ENCODE peak calls at places on chromosomes 1 and 21, in eight cellular contexts. One of them, this sample, is unnamed.

GRCh38 chr1:66003690-66004089 is 211.0 kb downstream of the PDE4B start:
- DNase-seq in H9: no peak
- DNase-seq in endothelial cell: no peak
- DNase-seq in fibroblast of lung: no peak
- DNase-seq in Calu3: no peak
- DNase-seq in PC-3: no peak
- DNase-seq in MM.1S: peak; percentile 86
- DNase-seq in thoracic aorta: no peak
- DNase-seq in this sample: no peak

GRCh38 chr1:104855550-104855949 is 1105.9 kb downstream of the AMY1C start:
- DNase-seq in PC-3: no peak
- DNase-seq in endothelial cell: no peak
- DNase-seq in H9: peak; percentile 29
- DNase-seq in fibroblast of lung: no peak
- DNase-seq in thoracic aorta: no peak
- DNase-seq in Calu3: no peak
- DNase-seq in MM.1S: no peak
- DNase-seq in this sample: no peak

GRCh38 chr21:15062566-15062965 is 2.2 kb downstream of the NRIP1 start:
- DNase-seq in PC-3: peak; percentile 63
- DNase-seq in endothelial cell: no peak
- DNase-seq in MM.1S: peak; percentile 23
- DNase-seq in thoracic aorta: no peak
- DNase-seq in Calu3: no peak
- DNase-seq in fibroblast of lung: peak; percentile 15
- DNase-seq in H9: no peak
- DNase-seq in this sample: no peak

GRCh38 chr1:161013591-161014513 is 7.1 kb downstream of the F11R start:
- DNase-seq in fibroblast of lung: peak; percentile 60
- DNase-seq in thoracic aorta: peak; percentile 52
- DNase-seq in Calu3: peak; percentile 94
- DNase-seq in PC-3: peak; percentile 65
- DNase-seq in MM.1S: peak; percentile 98
- DNase-seq in H9: peak; percentile 83
- DNase-seq in endothelial cell: peak; percentile 79
- DNase-seq in this sample: peak; percentile 91

GRCh38 chr1:84571150-84571535 is 3.1 kb downstream of the CTBS start:
- DNase-seq in H9: no peak
- DNase-seq in endothelial cell: no peak
- DNase-seq in fibroblast of lung: peak; percentile 62
- DNase-seq in MM.1S: no peak
- DNase-seq in Calu3: no peak
- DNase-seq in thoracic aorta: no peak
- DNase-seq in PC-3: peak; percentile 73
- DNase-seq in this sample: no peak

GRCh38 chr1:184447651-184448185 is 60.9 kb downstream of the C1orf21 start:
- DNase-seq in Calu3: no peak
- DNase-seq in H9: no peak
- DNase-seq in fibroblast of lung: no peak
- DNase-seq in PC-3: no peak
- DNase-seq in thoracic aorta: no peak
- DNase-seq in MM.1S: no peak
- DNase-seq in endothelial cell: no peak
- DNase-seq in this sample: no peak

GRCh38 chr1:22915816-22916468 is 56.7 kb downstream of the LACTBL1 start:
- DNase-seq in MM.1S: no peak
- DNase-seq in H9: no peak
- DNase-seq in PC-3: no peak
- DNase-seq in thoracic aorta: no peak
- DNase-seq in endothelial cell: no peak
- DNase-seq in Calu3: no peak
- DNase-seq in fibroblast of lung: no peak
- DNase-seq in this sample: no peak

GRCh38 chr1:8455700-8456305 is 137.9 kb downstream of the SLC45A1 start:
- DNase-seq in H9: no peak
- DNase-seq in Calu3: no peak
- DNase-seq in PC-3: no peak
- DNase-seq in MM.1S: no peak
- DNase-seq in fibroblast of lung: no peak
- DNase-seq in thoracic aorta: no peak
- DNase-seq in endothelial cell: no peak
- DNase-seq in this sample: no peak

GRCh38 chr1:12616709-12617373 is 1.2 kb downstream of the DHRS3 start:
- DNase-seq in MM.1S: no peak
- DNase-seq in endothelial cell: peak; percentile 24
- DNase-seq in fibroblast of lung: no peak
- DNase-seq in Calu3: no peak
- DNase-seq in thoracic aorta: no peak
- DNase-seq in H9: no peak
- DNase-seq in PC-3: peak; percentile 11
- DNase-seq in this sample: no peak

GRCh38 chr1:240031009-240031408 is 60.7 kb upstream of the FMN2 start:
- DNase-seq in thoracic aorta: no peak
- DNase-seq in fibroblast of lung: peak; percentile 98
- DNase-seq in MM.1S: no peak
- DNase-seq in Calu3: peak; percentile 31
- DNase-seq in endothelial cell: no peak
- DNase-seq in H9: no peak
- DNase-seq in PC-3: peak; percentile 98
- DNase-seq in this sample: no peak

GRCh38 chr1:66353207-66353606 is 180.7 kb upstream of the SGIP1 start:
- DNase-seq in H9: peak; percentile 54
- DNase-seq in thoracic aorta: no peak
- DNase-seq in PC-3: no peak
- DNase-seq in Calu3: no peak
- DNase-seq in MM.1S: no peak
- DNase-seq in fibroblast of lung: no peak
- DNase-seq in endothelial cell: peak; percentile 23
- DNase-seq in this sample: peak; percentile 9

GRCh38 chr1:46134660-46135331 is 2.4 kb upstream of the PIK3R3 start:
- DNase-seq in fibroblast of lung: peak; percentile 81
- DNase-seq in H9: no peak
- DNase-seq in Calu3: peak; percentile 63
- DNase-seq in endothelial cell: no peak
- DNase-seq in PC-3: peak; percentile 90
- DNase-seq in thoracic aorta: no peak
- DNase-seq in MM.1S: peak; percentile 38
- DNase-seq in this sample: peak; percentile 59

GRCh38 chr1:182149411-182149965 is 88.0 kb upstream of the ZNF648 start:
- DNase-seq in thoracic aorta: peak; percentile 25
- DNase-seq in fibroblast of lung: peak; percentile 87
- DNase-seq in H9: no peak
- DNase-seq in Calu3: no peak
- DNase-seq in endothelial cell: no peak
- DNase-seq in MM.1S: no peak
- DNase-seq in PC-3: no peak
- DNase-seq in this sample: no peak

GRCh38 chr1:98054367-98054701 is 133.5 kb upstream of the DPYD start:
- DNase-seq in Calu3: no peak
- DNase-seq in MM.1S: no peak
- DNase-seq in H9: no peak
- DNase-seq in endothelial cell: no peak
- DNase-seq in PC-3: no peak
- DNase-seq in thoracic aorta: no peak
- DNase-seq in fibroblast of lung: no peak
- DNase-seq in this sample: no peak

GRCh38 chr1:7674972-7675371 is 96.1 kb upstream of the VAMP3 start:
- DNase-seq in H9: no peak
- DNase-seq in MM.1S: no peak
- DNase-seq in endothelial cell: no peak
- DNase-seq in Calu3: no peak
- DNase-seq in PC-3: no peak
- DNase-seq in fibroblast of lung: no peak
- DNase-seq in thoracic aorta: no peak
- DNase-seq in this sample: no peak

GRCh38 chr21:39447264-39447663 is 1.7 kb upstream of the LCA5L start:
- DNase-seq in PC-3: no peak
- DNase-seq in thoracic aorta: no peak
- DNase-seq in fibroblast of lung: no peak
- DNase-seq in Calu3: no peak
- DNase-seq in MM.1S: no peak
- DNase-seq in endothelial cell: no peak
- DNase-seq in H9: no peak
- DNase-seq in this sample: no peak

GRCh38 chr21:39441502-39442475 is 3.8 kb downstream of the LCA5L start:
- DNase-seq in MM.1S: peak; percentile 77
- DNase-seq in thoracic aorta: no peak
- DNase-seq in Calu3: peak; percentile 41
- DNase-seq in PC-3: peak; percentile 68
- DNase-seq in fibroblast of lung: peak; percentile 47
- DNase-seq in H9: no peak
- DNase-seq in endothelial cell: peak; percentile 38
- DNase-seq in this sample: no peak

GRCh38 chr21:39451332-39452206 is at the start of gene SH3BGR:
- DNase-seq in Calu3: no peak
- DNase-seq in MM.1S: no peak
- DNase-seq in endothelial cell: no peak
- DNase-seq in H9: peak; percentile 93
- DNase-seq in fibroblast of lung: peak; percentile 17
- DNase-seq in PC-3: peak; percentile 12
- DNase-seq in thoracic aorta: peak; percentile 53
- DNase-seq in this sample: peak; percentile 74

GRCh38 chr21:39444406-39445145 is 1.0 kb downstream of the LCA5L start:
- DNase-seq in PC-3: peak; percentile 10
- DNase-seq in thoracic aorta: no peak
- DNase-seq in endothelial cell: peak; percentile 11
- DNase-seq in fibroblast of lung: peak; percentile 85
- DNase-seq in H9: no peak
- DNase-seq in MM.1S: no peak
- DNase-seq in Calu3: no peak
- DNase-seq in this sample: no peak

GRCh38 chr21:39445339-39446269 is at the start of gene LCA5L:
- DNase-seq in fibroblast of lung: peak; percentile 84
- DNase-seq in H9: peak; percentile 95
- DNase-seq in endothelial cell: peak; percentile 98
- DNase-seq in MM.1S: peak; percentile 99
- DNase-seq in PC-3: peak; percentile 95
- DNase-seq in thoracic aorta: peak; percentile 55
- DNase-seq in Calu3: peak; percentile 89
- DNase-seq in this sample: peak; percentile 83
- TF ChIP-seq CTCF in fibroblast of lung: no peak
- TF ChIP-seq CTCF in H9: no peak
- TF ChIP-seq CTCF in endothelial cell: no peak
- TF ChIP-seq CTCF in MM.1S: peak; percentile 21
- TF ChIP-seq CTCF in PC-3: peak; percentile 16
- TF ChIP-seq CTCF in thoracic aorta: no peak
- TF ChIP-seq CTCF in Calu3: no peak
- TF ChIP-seq CTCF in this sample: no peak

GRCh38 chr1:17762313-17762712 is 7.2 kb downstream of the ACTL8 start:
- DNase-seq in MM.1S: no peak
- DNase-seq in PC-3: no peak
- DNase-seq in Calu3: no peak
- DNase-seq in thoracic aorta: no peak
- DNase-seq in endothelial cell: no peak
- DNase-seq in fibroblast of lung: no peak
- DNase-seq in H9: no peak
- DNase-seq in this sample: no peak

GRCh38 chr1:17755120-17755519 is at the start of gene ACTL8:
- DNase-seq in H9: no peak
- DNase-seq in thoracic aorta: no peak
- DNase-seq in fibroblast of lung: no peak
- DNase-seq in MM.1S: no peak
- DNase-seq in PC-3: no peak
- DNase-seq in endothelial cell: peak; percentile 36
- DNase-seq in Calu3: peak; percentile 6
- DNase-seq in this sample: no peak

GRCh38 chr1:17757426-17757825 is 2.3 kb downstream of the ACTL8 start:
- DNase-seq in Calu3: no peak
- DNase-seq in PC-3: no peak
- DNase-seq in fibroblast of lung: no peak
- DNase-seq in endothelial cell: no peak
- DNase-seq in H9: no peak
- DNase-seq in thoracic aorta: no peak
- DNase-seq in MM.1S: no peak
- DNase-seq in this sample: no peak

GRCh38 chr1:17763995-17764394 is 8.9 kb downstream of the ACTL8 start:
- DNase-seq in H9: no peak
- DNase-seq in fibroblast of lung: no peak
- DNase-seq in endothelial cell: no peak
- DNase-seq in PC-3: no peak
- DNase-seq in MM.1S: no peak
- DNase-seq in thoracic aorta: no peak
- DNase-seq in Calu3: no peak
- DNase-seq in this sample: no peak

GRCh38 chr1:17759114-17759513 is 4.0 kb downstream of the ACTL8 start:
- DNase-seq in Calu3: peak; percentile 37
- DNase-seq in endothelial cell: peak; percentile 34
- DNase-seq in fibroblast of lung: no peak
- DNase-seq in MM.1S: peak; percentile 27
- DNase-seq in thoracic aorta: no peak
- DNase-seq in PC-3: no peak
- DNase-seq in H9: no peak
- DNase-seq in this sample: no peak
- TF ChIP-seq CTCF in Calu3: peak; percentile 31
- TF ChIP-seq CTCF in endothelial cell: peak; percentile 64
- TF ChIP-seq CTCF in fibroblast of lung: no peak
- TF ChIP-seq CTCF in MM.1S: peak; percentile 46
- TF ChIP-seq CTCF in thoracic aorta: no peak
- TF ChIP-seq CTCF in PC-3: peak; percentile 31
- TF ChIP-seq CTCF in H9: peak; percentile 59
- TF ChIP-seq CTCF in this sample: no peak

GRCh38 chr1:223831755-223832636 is 13.8 kb downstream of the TP53BP2 start:
- DNase-seq in H9: no peak
- DNase-seq in endothelial cell: no peak
- DNase-seq in PC-3: peak; percentile 81
- DNase-seq in thoracic aorta: no peak
- DNase-seq in Calu3: no peak
- DNase-seq in MM.1S: no peak
- DNase-seq in fibroblast of lung: peak; percentile 81
- DNase-seq in this sample: no peak
- TF ChIP-seq CTCF in H9: no peak
- TF ChIP-seq CTCF in endothelial cell: no peak
- TF ChIP-seq CTCF in PC-3: peak; percentile 19
- TF ChIP-seq CTCF in thoracic aorta: no peak
- TF ChIP-seq CTCF in Calu3: no peak
- TF ChIP-seq CTCF in MM.1S: no peak
- TF ChIP-seq CTCF in fibroblast of lung: no peak
- TF ChIP-seq CTCF in this sample: no peak

DNA sequence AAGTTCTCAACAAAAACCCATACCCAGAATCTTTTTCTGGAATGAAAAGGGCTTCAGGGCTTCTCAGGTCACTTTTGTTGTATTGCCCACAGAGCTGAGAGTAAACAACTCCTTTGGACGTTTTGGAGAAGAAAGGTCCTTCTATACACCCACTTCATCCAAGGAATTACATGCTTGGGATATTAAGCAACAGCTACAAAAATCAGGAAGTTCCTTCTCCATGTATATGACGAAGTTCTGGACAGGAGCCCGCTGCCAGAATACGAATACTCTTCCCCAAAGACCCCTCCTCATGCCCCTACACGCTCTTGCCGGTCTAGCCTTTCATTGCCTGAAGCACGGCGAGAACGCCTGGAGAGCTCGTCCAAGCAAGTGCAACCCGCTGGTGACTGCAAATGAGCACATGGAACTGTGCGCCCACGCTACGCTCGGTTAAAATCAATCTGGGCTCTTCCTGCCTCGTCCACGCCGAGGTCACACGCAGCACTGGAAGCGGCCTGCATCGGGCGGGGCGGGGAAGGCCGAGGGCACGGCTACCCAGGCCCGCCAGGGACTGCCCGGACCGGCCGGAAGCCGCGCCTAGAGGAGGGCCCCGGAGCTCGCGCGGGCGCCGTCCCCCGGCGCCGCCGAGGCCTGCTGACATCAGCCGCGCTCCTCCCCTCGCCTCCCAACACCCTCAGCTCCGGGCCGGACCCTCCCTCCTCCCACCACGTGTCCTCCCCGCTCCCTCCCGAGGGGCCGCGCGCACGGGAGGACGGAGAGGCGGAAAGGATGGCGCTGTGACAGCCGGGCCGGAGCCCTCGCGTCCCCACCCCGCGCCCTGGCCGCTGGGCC is at the start of gene POGK:
- DNase-seq in H9: peak; percentile 91
- DNase-seq in fibroblast of lung: peak; percentile 90
- DNase-seq in endothelial cell: peak; percentile 83
- DNase-seq in Calu3: peak; percentile 95
- DNase-seq in PC-3: peak; percentile 91
- DNase-seq in thoracic aorta: peak; percentile 66
- DNase-seq in MM.1S: peak; percentile 96
- DNase-seq in this sample: peak; percentile 90
- TF ChIP-seq CTCF in H9: no peak
- TF ChIP-seq CTCF in fibroblast of lung: no peak
- TF ChIP-seq CTCF in endothelial cell: no peak
- TF ChIP-seq CTCF in Calu3: no peak
- TF ChIP-seq CTCF in PC-3: no peak
- TF ChIP-seq CTCF in thoracic aorta: no peak
- TF ChIP-seq CTCF in MM.1S: no peak
- TF ChIP-seq CTCF in this sample: peak; percentile 27